ENCODE peak calls at places on chromosomes 1 and 21, in six cellular contexts. L is GM06990, W is spleen, Q is AG04449, X is Panc1, P is AG10803. H is an unnamed sample.

GRCh38 chr21:41809891-41810596 is 43.2 kb upstream of the RIPK4 start:
- DNase-seq in X (no peak), L (no peak), W (no peak), P (no peak), Q (no peak), H (no peak)

GRCh38 chr1:171852273-171852672 is 11.0 kb downstream of the DNM3 start:
- DNase-seq in Q (peak), P (peak), W (no peak), X (no peak), L (no peak), H (no peak)

GRCh38 chr1:116433283-116434257 is 60.5 kb downstream of the ATP1A1 start:
- DNase-seq in L (no peak), W (no peak), Q (no peak), P (peak), X (no peak), H (no peak)

GRCh38 chr1:91736999-91737615 is 148.8 kb downstream of the TGFBR3 start:
- DNase-seq in X (peak), P (peak), L (no peak), Q (no peak), W (no peak), H (no peak)

GRCh38 chr1:243496806-243497205 is 241.0 kb downstream of the SDCCAG8 start:
- DNase-seq in L (no peak), Q (no peak), W (no peak), P (no peak), X (no peak), H (no peak)

GRCh38 chr21:17679002-17679600 is 66.4 kb upstream of the BTG3 start:
- DNase-seq in Q (peak), X (peak), W (no peak), L (peak), P (peak), H (no peak)

GRCh38 chr1:11680270-11681070 is 478 bp downstream of the MAD2L2 start:
- DNase-seq in P (peak), X (no peak), Q (no peak), W (no peak), L (no peak), H (no peak)

GRCh38 chr1:54883349-54884102 is 3.5 kb downstream of the DHCR24 start:
- DNase-seq in X (no peak), Q (no peak), W (no peak), P (peak), L (no peak), H (no peak)

GRCh38 chr1:15355968-15356621 is 53.6 kb upstream of the EFHD2 start:
- DNase-seq in P (peak), Q (no peak), W (no peak), X (no peak), L (no peak), H (no peak)

GRCh38 chr1:10943991-10944730 is 68.3 kb upstream of the TARDBP start:
- DNase-seq in P (peak), L (no peak), X (no peak), Q (no peak), W (no peak), H (no peak)

GRCh38 chr1:31765516-31765915 is 1.4 kb upstream of the ADGRB2 start:
- DNase-seq in P (no peak), L (no peak), Q (no peak), W (no peak), X (no peak), H (no peak)

GRCh38 chr1:31768407-31768806 is 4.3 kb upstream of the ADGRB2 start:
- DNase-seq in L (no peak), P (no peak), X (no peak), Q (no peak), W (no peak), H (no peak)

GRCh38 chr1:31768939-31769704 is 5.0 kb upstream of the ADGRB2 start:
- DNase-seq in X (no peak), P (no peak), W (no peak), Q (no peak), L (no peak), H (no peak)

GRCh38 chr1:31765041-31765467 is 914 bp upstream of the ADGRB2 start:
- DNase-seq in X (no peak), P (no peak), Q (no peak), W (no peak), L (no peak), H (no peak)

DNA sequence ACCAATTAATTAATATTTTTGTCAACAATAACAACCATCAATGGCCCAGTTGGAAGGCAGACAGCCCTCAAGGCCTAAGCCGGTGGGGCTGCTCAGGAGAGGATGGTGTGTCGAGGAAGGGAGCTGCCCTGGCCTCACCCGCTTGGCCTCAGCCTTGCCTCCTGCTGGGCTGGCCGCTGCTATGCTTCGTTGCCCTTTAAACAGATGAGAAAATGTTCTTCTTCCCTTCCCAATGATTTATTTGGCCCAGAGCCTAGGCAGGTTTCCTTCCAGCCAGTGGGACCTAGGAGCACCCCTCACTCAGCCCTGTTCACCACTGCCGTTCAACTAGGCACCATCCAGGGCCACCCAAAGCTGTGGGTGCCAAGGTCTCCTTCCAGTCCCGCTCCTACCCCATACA is 3.1 kb upstream of the ADGRB2 start:
- DNase-seq in Q (no peak), L (no peak), P (no peak), W (no peak), X (no peak), H (no peak)
- TF ChIP-seq CTCF in Q (no peak), L (no peak), P (no peak), W (no peak), X (no peak), H (no peak)

DNA sequence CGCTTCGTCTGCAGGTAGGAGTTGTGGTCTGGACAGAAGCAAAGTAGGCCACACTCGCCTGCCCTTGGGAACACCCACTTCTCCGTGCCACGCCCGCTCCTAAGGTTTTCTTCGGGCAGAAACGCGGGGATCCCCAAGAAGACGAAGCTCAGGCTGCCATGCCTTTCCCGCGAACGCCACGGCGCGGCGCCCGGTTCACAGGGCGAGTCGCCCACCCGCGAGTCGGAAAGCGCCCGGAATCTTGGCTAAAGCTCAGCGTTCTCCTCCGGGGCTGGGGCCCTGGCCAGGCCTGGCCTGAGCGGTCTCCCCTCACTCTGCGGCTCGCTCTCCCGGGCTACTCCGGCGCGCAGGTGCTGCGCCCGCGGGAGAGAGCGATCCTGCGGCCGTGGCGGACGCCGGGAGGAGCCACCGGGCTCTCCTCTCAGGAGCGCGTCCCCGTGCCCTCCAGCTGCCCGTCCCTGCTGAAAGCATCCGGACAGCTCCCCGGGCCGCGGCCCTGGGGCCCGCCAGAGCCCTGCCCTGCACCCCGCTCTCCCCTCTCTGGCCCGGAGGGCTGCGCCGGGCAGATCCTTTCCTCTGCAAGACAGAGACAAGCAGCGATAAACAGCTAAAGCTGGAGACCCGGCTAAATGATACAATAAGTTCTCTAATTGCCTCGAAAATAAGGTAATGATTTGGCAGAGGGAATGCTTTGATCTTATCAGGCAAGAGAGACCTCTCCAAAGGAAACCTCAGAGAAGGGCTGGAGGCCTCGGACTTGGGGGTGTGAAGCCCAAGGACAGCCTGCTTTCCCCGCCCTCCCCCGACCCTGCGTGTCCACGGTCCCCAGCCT is 6.7 kb upstream of the WNT2B start:
- DNase-seq in L (peak), P (peak), W (peak), X (peak), Q (no peak), H (no peak)
- TF ChIP-seq CTCF in L (peak), P (peak), W (peak), X (peak), Q (peak), H (peak)

GRCh38 chr1:74775735-74776134 is 42.8 kb downstream of the TYW3 start:
- DNase-seq in W (no peak), X (no peak), P (no peak), L (no peak), Q (no peak), H (no peak)
- TF ChIP-seq CTCF in W (no peak), X (peak), P (peak), L (no peak), Q (no peak), H (no peak)

GRCh38 chr1:103788377-103788776 is 38.7 kb downstream of the AMY1C start:
- DNase-seq in Q (no peak), P (peak), W (no peak), L (no peak), X (no peak), H (no peak)
- TF ChIP-seq CTCF in Q (no peak), P (no peak), W (no peak), L (peak), X (peak), H (no peak)

GRCh38 chr21:45768011-45768740 is 124.7 kb downstream of the PCBP3 start:
- DNase-seq in L (no peak), W (no peak), P (peak), X (no peak), Q (peak), H (no peak)

GRCh38 chr21:45769896-45770295 is 126.4 kb downstream of the PCBP3 start:
- DNase-seq in W (peak), L (no peak), P (no peak), Q (no peak), X (no peak), H (no peak)

GRCh38 chr21:45767071-45768006 is 123.8 kb downstream of the PCBP3 start:
- DNase-seq in X (no peak), P (peak), W (no peak), L (no peak), Q (no peak), H (no peak)

GRCh38 chr21:45769239-45769758 is 125.8 kb downstream of the PCBP3 start:
- DNase-seq in W (peak), P (no peak), Q (no peak), X (no peak), L (no peak), H (no peak)

DNA sequence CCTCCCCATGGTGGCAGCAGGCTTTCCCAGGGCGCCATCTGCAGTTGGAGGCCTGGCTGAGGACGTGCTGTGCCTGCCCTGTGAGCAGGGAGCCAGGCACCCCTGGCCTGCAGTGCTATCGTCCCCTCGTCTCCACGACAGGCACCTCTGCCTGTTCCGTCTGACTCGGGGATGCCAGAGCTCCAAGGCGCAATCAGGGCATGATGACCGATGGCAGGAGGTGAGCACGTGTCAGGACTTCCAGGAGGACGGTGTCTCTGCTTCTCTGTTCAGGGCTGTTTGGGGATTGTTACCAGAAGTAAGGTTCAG is 125.2 kb downstream of the PCBP3 start:
- DNase-seq in L (no peak), P (no peak), X (peak), W (no peak), Q (no peak), H (no peak)
- TF ChIP-seq CTCF in L (peak), P (no peak), X (no peak), W (no peak), Q (peak), H (no peak)

GRCh38 chr1:88684482-88685238 is 587 bp downstream of the PKN2 start:
- DNase-seq in X (no peak), P (peak), L (peak), Q (no peak), W (peak), H (peak)

GRCh38 chr1:88685239-88685604 is 1.1 kb downstream of the PKN2 start:
- DNase-seq in W (no peak), X (no peak), Q (no peak), P (no peak), L (no peak), H (no peak)

GRCh38 chr1:88683516-88683847 is 591 bp upstream of the PKN2 start:
- DNase-seq in Q (no peak), X (no peak), W (peak), P (peak), L (no peak), H (no peak)

GRCh38 chr1:88681223-88681622 is 2.9 kb upstream of the PKN2 start:
- DNase-seq in P (no peak), L (no peak), W (no peak), X (no peak), Q (no peak), H (no peak)

GRCh38 chr1:88683848-88684481 is at the start of gene PKN2:
- DNase-seq in X (peak), W (peak), L (peak), P (peak), Q (peak), H (peak)
- TF ChIP-seq CTCF in X (peak), W (peak), L (peak), P (peak), Q (peak), H (no peak)

DNA sequence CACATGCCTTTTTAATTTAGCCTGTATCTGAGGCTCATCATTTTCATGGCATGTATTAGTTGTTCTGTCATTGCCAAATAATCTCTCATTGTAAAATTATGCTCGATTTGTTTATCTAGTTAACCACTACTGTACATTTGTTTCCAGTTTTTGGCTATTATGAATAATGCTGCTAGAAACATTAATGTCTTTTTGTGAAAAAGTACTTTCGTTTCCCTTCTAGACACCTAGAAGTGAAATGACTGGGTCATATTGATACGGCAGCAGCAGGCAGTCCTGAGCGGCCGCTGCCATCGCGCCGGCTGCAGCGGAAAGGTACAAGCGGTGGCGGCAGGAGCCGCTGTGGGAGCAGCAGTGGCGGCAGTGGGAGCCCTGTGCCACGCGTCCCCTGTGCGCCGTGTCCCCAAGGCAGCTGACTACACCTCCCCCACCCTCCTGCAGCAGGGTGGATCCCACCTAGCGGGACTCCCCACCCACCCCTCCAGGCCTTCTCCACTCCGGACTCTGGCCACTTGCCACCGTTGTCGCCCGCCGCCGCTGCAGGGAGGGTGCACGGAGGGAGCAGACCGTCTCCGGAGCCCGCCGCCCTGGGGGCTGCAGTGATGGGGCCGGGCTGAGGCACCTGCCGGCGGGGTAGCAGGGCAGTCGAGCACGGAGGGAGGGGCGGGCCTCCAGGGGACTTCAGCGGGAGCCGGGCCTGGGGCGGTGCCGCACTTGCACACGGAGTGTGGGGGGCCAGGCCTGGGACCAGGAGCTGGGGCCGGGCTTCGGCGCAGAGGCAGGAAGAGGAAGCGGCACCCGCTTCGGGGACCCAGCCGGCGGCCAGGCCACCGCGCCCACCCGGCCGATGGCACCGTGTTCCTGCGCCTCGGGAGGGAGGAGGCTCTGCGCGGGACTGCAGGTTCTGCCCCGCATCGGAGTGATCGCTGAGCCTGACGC is 66.8 kb upstream of the RGS7 start:
- DNase-seq in W (peak), X (no peak), Q (no peak), L (peak), P (peak), H (no peak)
- TF ChIP-seq CTCF in W (no peak), X (peak), Q (peak), L (peak), P (no peak), H (no peak)

DNA sequence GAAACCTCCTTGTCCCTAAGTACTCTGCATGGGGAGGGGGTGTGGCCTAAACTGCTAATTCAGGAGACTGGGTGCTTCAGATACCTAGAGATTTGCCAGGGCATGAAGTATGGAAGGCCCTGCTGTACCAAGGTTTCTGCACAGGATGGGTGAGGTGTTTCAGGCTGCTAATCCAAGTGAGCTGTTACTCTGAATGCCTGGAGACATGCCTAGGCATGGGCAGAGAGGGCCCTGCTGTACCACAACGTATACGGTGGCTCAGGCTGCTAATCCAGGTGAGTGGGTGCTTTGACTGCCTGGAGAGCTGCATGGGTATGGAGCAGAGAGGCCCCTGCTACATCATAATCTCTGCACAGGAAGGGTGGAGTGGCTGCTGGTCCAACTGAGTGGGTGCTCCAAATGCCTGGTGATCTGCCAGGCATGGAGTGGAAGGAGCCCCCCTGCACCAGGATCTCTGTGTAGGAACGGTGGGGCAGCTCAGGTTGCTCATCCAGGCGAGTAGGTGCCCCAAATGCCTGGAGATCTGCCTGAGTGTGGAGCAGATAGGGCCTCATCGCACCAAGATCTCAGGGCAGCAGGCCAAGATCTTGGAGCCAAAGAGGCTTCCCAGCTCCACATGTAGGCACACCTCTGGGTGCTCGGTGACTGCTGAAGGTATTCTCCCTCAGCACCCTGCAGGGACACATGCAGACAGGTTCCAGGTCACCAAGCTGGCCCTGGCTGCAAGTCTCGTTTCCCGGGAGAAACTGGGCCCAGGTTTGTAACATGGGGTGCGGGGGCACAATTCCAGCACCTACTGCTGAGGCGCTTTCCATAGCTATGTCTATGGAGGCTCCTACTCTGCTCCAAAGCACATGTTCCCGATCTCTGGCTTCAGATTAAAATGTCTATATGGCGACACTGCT is 252.5 kb upstream of the PLXNA2 start:
- DNase-seq in W (no peak), P (no peak), X (no peak), Q (no peak), L (no peak), H (peak)
- TF ChIP-seq CTCF in W (no peak), P (no peak), X (no peak), Q (no peak), L (no peak), H (no peak)